ENCODE peak calls at places on chromosome 17, in eight cellular contexts. E is naive B cell; M is stimulated activated CD8-positive, alpha-beta memory T cell treated with anti-CD3 and anti-CD28 coated beads, Interleukin-7, amount 100 ng/mL, for 1 hour; S is hepatic stellate cell; C is T-cell; T is tibial artery; D is COR-L47; W is Calu3. P is an unnamed sample.

GRCh38 chr17:2372681-2373080 is 28.2 kb downstream of the MNT start:
- DNase-seq in E (no peak), M (no peak), S (no peak), C (no peak), T (no peak), D (no peak), W (no peak), P (no peak)

GRCh38 chr17:61574542-61575351 is 16.3 kb downstream of the NACA2 start:
- DNase-seq in E (no peak), M (no peak), S (peak; percentile 34), C (no peak), T (no peak), D (peak; percentile 20), W (peak; percentile 29), P (no peak)

GRCh38 chr17:36641877-36642845 is 40.8 kb downstream of the MRM1 start:
- DNase-seq in E (no peak), M (no peak), S (peak; percentile 26), C (no peak), T (no peak), D (no peak), W (no peak), P (no peak)

GRCh38 chr17:53749178-53749577 is 73.5 kb upstream of the KIF2B start:
- DNase-seq in E (no peak), M (no peak), S (no peak), C (no peak), T (no peak), D (no peak), W (peak; percentile 38), P (no peak)

GRCh38 chr17:54945671-54946070 is 22.8 kb downstream of the COX11 start:
- DNase-seq in E (no peak), M (no peak), S (no peak), C (no peak), T (no peak), D (no peak), W (no peak), P (no peak)

GRCh38 chr17:40915721-40916256 is 21.7 kb downstream of the KRT23 start:
- DNase-seq in E (no peak), M (no peak), S (peak; percentile 34), C (no peak), T (no peak), D (no peak), W (peak; percentile 80), P (peak; percentile 30)

GRCh38 chr17:74380086-74380958 is 13.0 kb downstream of the GPR142 start:
- DNase-seq in E (no peak), M (no peak), S (no peak), C (no peak), T (peak; percentile 83), D (no peak), W (peak; percentile 49), P (no peak)

GRCh38 chr17:38897176-38897575 is 27.3 kb downstream of the LASP1 start:
- DNase-seq in E (no peak), M (no peak), S (no peak), C (no peak), T (no peak), D (no peak), W (no peak), P (no peak)

GRCh38 chr17:77445908-77446535 is 305.3 kb downstream of the SEC14L1 start:
- DNase-seq in E (peak; percentile 83), M (no peak), S (no peak), C (peak; percentile 59), T (no peak), D (no peak), W (peak; percentile 66), P (no peak)

GRCh38 chr17:57946798-57947358 is 8.3 kb downstream of the CUEDC1 start:
- DNase-seq in E (peak; percentile 57), M (no peak), S (peak; percentile 82), C (peak; percentile 9), T (peak; percentile 74), D (peak; percentile 34), W (peak; percentile 57), P (no peak)

GRCh38 chr17:8287651-8288335 is 677 bp upstream of the RANGRF start:
- DNase-seq in E (no peak), M (no peak), S (no peak), C (no peak), T (no peak), D (no peak), W (peak; percentile 15), P (no peak)

GRCh38 chr17:75270218-75270965 is 639 bp downstream of the MIF4GD start:
- DNase-seq in E (peak; percentile 60), M (peak; percentile 8), S (peak; percentile 86), C (peak; percentile 18), T (peak; percentile 82), D (peak; percentile 36), W (peak; percentile 74), P (peak; percentile 42)

GRCh38 chr17:70195091-70195490 is 25.8 kb downstream of the KCNJ2 start:
- DNase-seq in E (no peak), M (no peak), S (no peak), C (no peak), T (no peak), D (no peak), W (no peak), P (no peak)

GRCh38 chr17:4480929-4481898 is 17.5 kb upstream of the SPNS2 start:
- DNase-seq in E (no peak), M (no peak), S (no peak), C (peak; percentile 26), T (peak; percentile 61), D (no peak), W (no peak), P (no peak)

GRCh38 chr17:50043290-50044148 is 12.4 kb upstream of the ITGA3 start:
- DNase-seq in E (no peak), M (no peak), S (no peak), C (no peak), T (peak; percentile 87), D (no peak), W (peak; percentile 79), P (no peak)

GRCh38 chr17:22158364-22158763 is 466.0 kb downstream of the KCNJ18 start:
- DNase-seq in E (no peak), M (no peak), S (no peak), C (no peak), T (no peak), D (no peak), W (no peak), P (no peak)

GRCh38 chr17:57597531-57598453 is 147.3 kb downstream of the CCDC182 start:
- DNase-seq in E (no peak), M (no peak), S (peak; percentile 84), C (no peak), T (no peak), D (peak; percentile 80), W (peak; percentile 52), P (peak; percentile 35)

GRCh38 chr17:74549343-74549742 is 3.4 kb upstream of the CD300C start:
- DNase-seq in E (no peak), M (no peak), S (no peak), C (no peak), T (no peak), D (no peak), W (no peak), P (no peak)

GRCh38 chr17:49866882-49867413 is 19.1 kb upstream of the TAC4 start:
- DNase-seq in E (no peak), M (no peak), S (no peak), C (no peak), T (no peak), D (no peak), W (no peak), P (no peak)

GRCh38 chr17:33371377-33371776 is 78.3 kb upstream of the ASIC2 start:
- DNase-seq in E (no peak), M (no peak), S (no peak), C (no peak), T (no peak), D (no peak), W (no peak), P (no peak)

GRCh38 chr17:12765544-12765943 is 23.8 kb upstream of the ARHGAP44 start:
- DNase-seq in E (no peak), M (no peak), S (peak; percentile 76), C (no peak), T (no peak), D (no peak), W (peak; percentile 16), P (no peak)

GRCh38 chr17:61468263-61468907 is 16.2 kb downstream of the TBX4 start:
- DNase-seq in E (no peak), M (no peak), S (no peak), C (no peak), T (no peak), D (no peak), W (no peak), P (no peak)

GRCh38 chr17:34464812-34465211 is 101.8 kb upstream of the CCL1 start:
- DNase-seq in E (no peak), M (no peak), S (no peak), C (no peak), T (no peak), D (no peak), W (no peak), P (no peak)

GRCh38 chr17:29619251-29619650 is 3.5 kb downstream of the CORO6 start:
- DNase-seq in E (no peak), M (no peak), S (peak; percentile 74), C (no peak), T (peak; percentile 80), D (no peak), W (peak; percentile 15), P (no peak)

GRCh38 chr17:68305132-68305531 is 13.8 kb downstream of the ARSG start:
- DNase-seq in E (no peak), M (no peak), S (no peak), C (no peak), T (no peak), D (no peak), W (no peak), P (no peak)

GRCh38 chr17:80632046-80632581 is 87.5 kb downstream of the RPTOR start:
- DNase-seq in E (no peak), M (no peak), S (no peak), C (no peak), T (no peak), D (no peak), W (no peak), P (no peak)

GRCh38 chr17:58320570-58321323 is 7.8 kb downstream of the TSPOAP1 start:
- DNase-seq in E (no peak), M (no peak), S (no peak), C (no peak), T (no peak), D (no peak), W (no peak), P (no peak)

GRCh38 chr17:39564201-39564828 is 43.4 kb downstream of the NEUROD2 start:
- DNase-seq in E (no peak), M (no peak), S (no peak), C (no peak), T (no peak), D (no peak), W (peak; percentile 55), P (no peak)

GRCh38 chr17:6000426-6000825 is 69.8 kb upstream of the WSCD1 start:
- DNase-seq in E (no peak), M (no peak), S (no peak), C (no peak), T (no peak), D (no peak), W (no peak), P (no peak)

GRCh38 chr17:39966771-39967170 is 4.0 kb downstream of the GSDMA start:
- DNase-seq in E (no peak), M (no peak), S (no peak), C (no peak), T (no peak), D (no peak), W (peak; percentile 98), P (no peak)